ENCODE peak calls at places on chromosomes 13 and 19, in ten cellular contexts. One of them, this sample, is unnamed.

GRCh38 chr13:25286308-25286968 is 850 bp downstream of the MTMR6 start:
- DNase-seq in nephron progenitor cell: peak; percentile 19
- DNase-seq in glutamatergic neuron: no peak
- DNase-seq in NCI-H510A: no peak
- DNase-seq in stimulated activated naive B cell treated with anti-CD40 and anti-IgM and Interleukin-4, amounts not matched to agents 10 μg/mL and 1 μg/mL and 100 μg/mL, for 72 hours: peak; percentile 47
- DNase-seq in heart right ventricle: peak; percentile 18
- DNase-seq in HT1080: peak; percentile 32
- DNase-seq in breast epithelium: no peak
- DNase-seq in HAP-1: peak; percentile 43
- DNase-seq in T-helper 9 cell: peak; percentile 17
- DNase-seq in this sample: no peak

GRCh38 chr13:108313382-108313781 is 43.9 kb downstream of the TNFSF13B start:
- DNase-seq in HT1080: no peak
- DNase-seq in glutamatergic neuron: no peak
- DNase-seq in stimulated activated naive B cell treated with anti-CD40 and anti-IgM and Interleukin-4, amounts not matched to agents 10 μg/mL and 1 μg/mL and 100 μg/mL, for 72 hours: no peak
- DNase-seq in nephron progenitor cell: no peak
- DNase-seq in T-helper 9 cell: no peak
- DNase-seq in HAP-1: no peak
- DNase-seq in breast epithelium: no peak
- DNase-seq in NCI-H510A: peak; percentile 0
- DNase-seq in heart right ventricle: no peak
- DNase-seq in this sample: no peak

GRCh38 chr19:16591803-16592556 is 19.8 kb upstream of the SLC35E1 start:
- DNase-seq in HAP-1: no peak
- DNase-seq in nephron progenitor cell: no peak
- DNase-seq in heart right ventricle: no peak
- DNase-seq in NCI-H510A: no peak
- DNase-seq in HT1080: no peak
- DNase-seq in T-helper 9 cell: no peak
- DNase-seq in glutamatergic neuron: no peak
- DNase-seq in breast epithelium: no peak
- DNase-seq in stimulated activated naive B cell treated with anti-CD40 and anti-IgM and Interleukin-4, amounts not matched to agents 10 μg/mL and 1 μg/mL and 100 μg/mL, for 72 hours: no peak
- DNase-seq in this sample: no peak

GRCh38 chr19:2041436-2041685 is 9.7 kb downstream of the MKNK2 start:
- DNase-seq in HT1080: no peak
- DNase-seq in stimulated activated naive B cell treated with anti-CD40 and anti-IgM and Interleukin-4, amounts not matched to agents 10 μg/mL and 1 μg/mL and 100 μg/mL, for 72 hours: no peak
- DNase-seq in T-helper 9 cell: no peak
- DNase-seq in breast epithelium: no peak
- DNase-seq in glutamatergic neuron: no peak
- DNase-seq in HAP-1: no peak
- DNase-seq in NCI-H510A: no peak
- DNase-seq in heart right ventricle: peak; percentile 23
- DNase-seq in nephron progenitor cell: no peak
- DNase-seq in this sample: no peak

GRCh38 chr19:39428309-39429112 is 7.2 kb downstream of the RPS16 start:
- DNase-seq in glutamatergic neuron: peak; percentile 72
- DNase-seq in heart right ventricle: peak; percentile 84
- DNase-seq in stimulated activated naive B cell treated with anti-CD40 and anti-IgM and Interleukin-4, amounts not matched to agents 10 μg/mL and 1 μg/mL and 100 μg/mL, for 72 hours: no peak
- DNase-seq in T-helper 9 cell: no peak
- DNase-seq in breast epithelium: no peak
- DNase-seq in HT1080: no peak
- DNase-seq in NCI-H510A: no peak
- DNase-seq in HAP-1: peak; percentile 67
- DNase-seq in nephron progenitor cell: peak; percentile 75
- DNase-seq in this sample: no peak

GRCh38 chr19:57947419-57948134 is at the start of gene ZNF256:
- DNase-seq in stimulated activated naive B cell treated with anti-CD40 and anti-IgM and Interleukin-4, amounts not matched to agents 10 μg/mL and 1 μg/mL and 100 μg/mL, for 72 hours: peak; percentile 96
- DNase-seq in heart right ventricle: peak; percentile 98
- DNase-seq in HAP-1: peak; percentile 94
- DNase-seq in glutamatergic neuron: peak; percentile 98
- DNase-seq in HT1080: peak; percentile 92
- DNase-seq in NCI-H510A: peak; percentile 96
- DNase-seq in breast epithelium: peak; percentile 97
- DNase-seq in T-helper 9 cell: peak; percentile 65
- DNase-seq in nephron progenitor cell: peak; percentile 91
- DNase-seq in this sample: peak; percentile 77

GRCh38 chr19:56507446-56508281 is at the start of gene ZNF471:
- DNase-seq in glutamatergic neuron: peak; percentile 98
- DNase-seq in breast epithelium: peak; percentile 97
- DNase-seq in stimulated activated naive B cell treated with anti-CD40 and anti-IgM and Interleukin-4, amounts not matched to agents 10 μg/mL and 1 μg/mL and 100 μg/mL, for 72 hours: peak; percentile 98
- DNase-seq in T-helper 9 cell: peak; percentile 65
- DNase-seq in HAP-1: peak; percentile 95
- DNase-seq in nephron progenitor cell: peak; percentile 15
- DNase-seq in NCI-H510A: peak; percentile 92
- DNase-seq in heart right ventricle: peak; percentile 99
- DNase-seq in HT1080: no peak
- DNase-seq in this sample: peak; percentile 96

GRCh38 chr13:112771139-112771876 is 81.5 kb downstream of the ATP11A start:
- DNase-seq in stimulated activated naive B cell treated with anti-CD40 and anti-IgM and Interleukin-4, amounts not matched to agents 10 μg/mL and 1 μg/mL and 100 μg/mL, for 72 hours: no peak
- DNase-seq in breast epithelium: no peak
- DNase-seq in glutamatergic neuron: no peak
- DNase-seq in NCI-H510A: no peak
- DNase-seq in T-helper 9 cell: no peak
- DNase-seq in HT1080: no peak
- DNase-seq in HAP-1: no peak
- DNase-seq in heart right ventricle: no peak
- DNase-seq in nephron progenitor cell: no peak
- DNase-seq in this sample: no peak

GRCh38 chr19:8363803-8364771 is at the start of gene ANGPTL4:
- DNase-seq in T-helper 9 cell: no peak
- DNase-seq in breast epithelium: peak; percentile 74
- DNase-seq in HAP-1: peak; percentile 68
- DNase-seq in NCI-H510A: no peak
- DNase-seq in heart right ventricle: peak; percentile 73
- DNase-seq in stimulated activated naive B cell treated with anti-CD40 and anti-IgM and Interleukin-4, amounts not matched to agents 10 μg/mL and 1 μg/mL and 100 μg/mL, for 72 hours: no peak
- DNase-seq in HT1080: no peak
- DNase-seq in nephron progenitor cell: peak; percentile 74
- DNase-seq in glutamatergic neuron: peak; percentile 64
- DNase-seq in this sample: peak; percentile 46

GRCh38 chr19:5492281-5492812 is 37.1 kb downstream of the ZNRF4 start:
- DNase-seq in heart right ventricle: no peak
- DNase-seq in stimulated activated naive B cell treated with anti-CD40 and anti-IgM and Interleukin-4, amounts not matched to agents 10 μg/mL and 1 μg/mL and 100 μg/mL, for 72 hours: no peak
- DNase-seq in T-helper 9 cell: no peak
- DNase-seq in glutamatergic neuron: peak; percentile 42
- DNase-seq in NCI-H510A: no peak
- DNase-seq in nephron progenitor cell: no peak
- DNase-seq in breast epithelium: no peak
- DNase-seq in HAP-1: peak; percentile 72
- DNase-seq in HT1080: no peak
- DNase-seq in this sample: no peak

GRCh38 chr19:49820125-49820524 is 2.0 kb downstream of the MED25 start:
- DNase-seq in HT1080: no peak
- DNase-seq in heart right ventricle: no peak
- DNase-seq in HAP-1: peak; percentile 79
- DNase-seq in stimulated activated naive B cell treated with anti-CD40 and anti-IgM and Interleukin-4, amounts not matched to agents 10 μg/mL and 1 μg/mL and 100 μg/mL, for 72 hours: no peak
- DNase-seq in breast epithelium: no peak
- DNase-seq in T-helper 9 cell: no peak
- DNase-seq in NCI-H510A: peak; percentile 70
- DNase-seq in glutamatergic neuron: no peak
- DNase-seq in nephron progenitor cell: no peak
- DNase-seq in this sample: no peak

GRCh38 chr13:43110036-43110435 is 86.7 kb downstream of the DNAJC15 start:
- DNase-seq in stimulated activated naive B cell treated with anti-CD40 and anti-IgM and Interleukin-4, amounts not matched to agents 10 μg/mL and 1 μg/mL and 100 μg/mL, for 72 hours: no peak
- DNase-seq in breast epithelium: no peak
- DNase-seq in NCI-H510A: no peak
- DNase-seq in heart right ventricle: no peak
- DNase-seq in HAP-1: no peak
- DNase-seq in nephron progenitor cell: no peak
- DNase-seq in HT1080: no peak
- DNase-seq in T-helper 9 cell: no peak
- DNase-seq in glutamatergic neuron: no peak
- DNase-seq in this sample: no peak

GRCh38 chr13:30803791-30804190 is 68.4 kb downstream of the ALOX5AP start:
- DNase-seq in HAP-1: no peak
- DNase-seq in T-helper 9 cell: no peak
- DNase-seq in heart right ventricle: no peak
- DNase-seq in breast epithelium: no peak
- DNase-seq in HT1080: no peak
- DNase-seq in glutamatergic neuron: no peak
- DNase-seq in NCI-H510A: no peak
- DNase-seq in nephron progenitor cell: no peak
- DNase-seq in stimulated activated naive B cell treated with anti-CD40 and anti-IgM and Interleukin-4, amounts not matched to agents 10 μg/mL and 1 μg/mL and 100 μg/mL, for 72 hours: no peak
- DNase-seq in this sample: no peak

GRCh38 chr13:54699831-54700230 is 1671.2 kb downstream of the OLFM4 start:
- DNase-seq in glutamatergic neuron: no peak
- DNase-seq in NCI-H510A: no peak
- DNase-seq in HAP-1: no peak
- DNase-seq in nephron progenitor cell: no peak
- DNase-seq in HT1080: no peak
- DNase-seq in T-helper 9 cell: no peak
- DNase-seq in stimulated activated naive B cell treated with anti-CD40 and anti-IgM and Interleukin-4, amounts not matched to agents 10 μg/mL and 1 μg/mL and 100 μg/mL, for 72 hours: no peak
- DNase-seq in breast epithelium: no peak
- DNase-seq in heart right ventricle: no peak
- DNase-seq in this sample: no peak

GRCh38 chr19:19120308-19121156 is 17.7 kb downstream of the TMEM161A start:
- DNase-seq in HAP-1: peak; percentile 90
- DNase-seq in stimulated activated naive B cell treated with anti-CD40 and anti-IgM and Interleukin-4, amounts not matched to agents 10 μg/mL and 1 μg/mL and 100 μg/mL, for 72 hours: no peak
- DNase-seq in glutamatergic neuron: peak; percentile 89
- DNase-seq in T-helper 9 cell: no peak
- DNase-seq in heart right ventricle: no peak
- DNase-seq in nephron progenitor cell: peak; percentile 100
- DNase-seq in breast epithelium: no peak
- DNase-seq in HT1080: peak; percentile 25
- DNase-seq in NCI-H510A: no peak
- DNase-seq in this sample: no peak

GRCh38 chr13:93249259-93249917 is 22.8 kb downstream of the GPC6 start:
- DNase-seq in nephron progenitor cell: no peak
- DNase-seq in heart right ventricle: no peak
- DNase-seq in HAP-1: no peak
- DNase-seq in NCI-H510A: no peak
- DNase-seq in HT1080: peak; percentile 92
- DNase-seq in T-helper 9 cell: no peak
- DNase-seq in stimulated activated naive B cell treated with anti-CD40 and anti-IgM and Interleukin-4, amounts not matched to agents 10 μg/mL and 1 μg/mL and 100 μg/mL, for 72 hours: no peak
- DNase-seq in breast epithelium: no peak
- DNase-seq in glutamatergic neuron: no peak
- DNase-seq in this sample: no peak

GRCh38 chr13:97254809-97255208 is 32.7 kb downstream of the MBNL2 start:
- DNase-seq in glutamatergic neuron: no peak
- DNase-seq in NCI-H510A: no peak
- DNase-seq in HT1080: peak; percentile 92
- DNase-seq in nephron progenitor cell: no peak
- DNase-seq in T-helper 9 cell: no peak
- DNase-seq in heart right ventricle: no peak
- DNase-seq in breast epithelium: no peak
- DNase-seq in stimulated activated naive B cell treated with anti-CD40 and anti-IgM and Interleukin-4, amounts not matched to agents 10 μg/mL and 1 μg/mL and 100 μg/mL, for 72 hours: no peak
- DNase-seq in HAP-1: no peak
- DNase-seq in this sample: no peak

GRCh38 chr19:10907925-10908324 is 20.5 kb downstream of the YIPF2 start:
- DNase-seq in NCI-H510A: no peak
- DNase-seq in HT1080: no peak
- DNase-seq in glutamatergic neuron: no peak
- DNase-seq in stimulated activated naive B cell treated with anti-CD40 and anti-IgM and Interleukin-4, amounts not matched to agents 10 μg/mL and 1 μg/mL and 100 μg/mL, for 72 hours: no peak
- DNase-seq in nephron progenitor cell: no peak
- DNase-seq in HAP-1: no peak
- DNase-seq in T-helper 9 cell: no peak
- DNase-seq in breast epithelium: no peak
- DNase-seq in heart right ventricle: no peak
- DNase-seq in this sample: no peak

GRCh38 chr13:75870397-75870801 is 234.3 kb downstream of the LMO7 start:
- DNase-seq in HT1080: peak; percentile 38
- DNase-seq in NCI-H510A: no peak
- DNase-seq in stimulated activated naive B cell treated with anti-CD40 and anti-IgM and Interleukin-4, amounts not matched to agents 10 μg/mL and 1 μg/mL and 100 μg/mL, for 72 hours: peak; percentile 1
- DNase-seq in T-helper 9 cell: no peak
- DNase-seq in HAP-1: no peak
- DNase-seq in breast epithelium: no peak
- DNase-seq in nephron progenitor cell: no peak
- DNase-seq in glutamatergic neuron: no peak
- DNase-seq in heart right ventricle: no peak
- DNase-seq in this sample: no peak

GRCh38 chr19:1245468-1245867 is 2.9 kb upstream of the MIDN start:
- DNase-seq in heart right ventricle: no peak
- DNase-seq in glutamatergic neuron: no peak
- DNase-seq in HAP-1: no peak
- DNase-seq in breast epithelium: no peak
- DNase-seq in NCI-H510A: no peak
- DNase-seq in T-helper 9 cell: no peak
- DNase-seq in stimulated activated naive B cell treated with anti-CD40 and anti-IgM and Interleukin-4, amounts not matched to agents 10 μg/mL and 1 μg/mL and 100 μg/mL, for 72 hours: no peak
- DNase-seq in nephron progenitor cell: no peak
- DNase-seq in HT1080: no peak
- DNase-seq in this sample: no peak

GRCh38 chr13:42102961-42103688 is 54.7 kb downstream of the DGKH start:
- DNase-seq in T-helper 9 cell: no peak
- DNase-seq in stimulated activated naive B cell treated with anti-CD40 and anti-IgM and Interleukin-4, amounts not matched to agents 10 μg/mL and 1 μg/mL and 100 μg/mL, for 72 hours: no peak
- DNase-seq in glutamatergic neuron: no peak
- DNase-seq in HAP-1: no peak
- DNase-seq in HT1080: peak; percentile 58
- DNase-seq in heart right ventricle: no peak
- DNase-seq in NCI-H510A: no peak
- DNase-seq in nephron progenitor cell: no peak
- DNase-seq in breast epithelium: no peak
- DNase-seq in this sample: peak; percentile 5

GRCh38 chr13:79642596-79642995 is 161.6 kb downstream of the NDFIP2 start:
- DNase-seq in heart right ventricle: no peak
- DNase-seq in T-helper 9 cell: no peak
- DNase-seq in breast epithelium: no peak
- DNase-seq in nephron progenitor cell: no peak
- DNase-seq in HT1080: peak; percentile 2
- DNase-seq in glutamatergic neuron: no peak
- DNase-seq in NCI-H510A: no peak
- DNase-seq in HAP-1: no peak
- DNase-seq in stimulated activated naive B cell treated with anti-CD40 and anti-IgM and Interleukin-4, amounts not matched to agents 10 μg/mL and 1 μg/mL and 100 μg/mL, for 72 hours: no peak
- DNase-seq in this sample: no peak

GRCh38 chr19:53989600-53990533 is 1.6 kb upstream of the CACNG6 start:
- DNase-seq in NCI-H510A: no peak
- DNase-seq in stimulated activated naive B cell treated with anti-CD40 and anti-IgM and Interleukin-4, amounts not matched to agents 10 μg/mL and 1 μg/mL and 100 μg/mL, for 72 hours: no peak
- DNase-seq in nephron progenitor cell: no peak
- DNase-seq in T-helper 9 cell: no peak
- DNase-seq in heart right ventricle: no peak
- DNase-seq in breast epithelium: no peak
- DNase-seq in HAP-1: no peak
- DNase-seq in HT1080: no peak
- DNase-seq in glutamatergic neuron: no peak
- DNase-seq in this sample: no peak

GRCh38 chr19:40633207-40633606 is 32.0 kb downstream of the LTBP4 start:
- DNase-seq in HAP-1: no peak
- DNase-seq in T-helper 9 cell: no peak
- DNase-seq in stimulated activated naive B cell treated with anti-CD40 and anti-IgM and Interleukin-4, amounts not matched to agents 10 μg/mL and 1 μg/mL and 100 μg/mL, for 72 hours: no peak
- DNase-seq in nephron progenitor cell: no peak
- DNase-seq in breast epithelium: no peak
- DNase-seq in NCI-H510A: no peak
- DNase-seq in HT1080: no peak
- DNase-seq in heart right ventricle: no peak
- DNase-seq in glutamatergic neuron: no peak
- DNase-seq in this sample: no peak

GRCh38 chr19:52734340-52734892 is 428 bp downstream of the ZNF611 start:
- DNase-seq in stimulated activated naive B cell treated with anti-CD40 and anti-IgM and Interleukin-4, amounts not matched to agents 10 μg/mL and 1 μg/mL and 100 μg/mL, for 72 hours: no peak
- DNase-seq in NCI-H510A: no peak
- DNase-seq in T-helper 9 cell: peak; percentile 6
- DNase-seq in HAP-1: peak; percentile 49
- DNase-seq in nephron progenitor cell: peak; percentile 46
- DNase-seq in heart right ventricle: no peak
- DNase-seq in HT1080: no peak
- DNase-seq in glutamatergic neuron: peak; percentile 63
- DNase-seq in breast epithelium: no peak
- DNase-seq in this sample: no peak

GRCh38 chr13:35475960-35476943 is at the start of gene MAB21L1:
- DNase-seq in breast epithelium: no peak
- DNase-seq in T-helper 9 cell: no peak
- DNase-seq in NCI-H510A: peak; percentile 37
- DNase-seq in HAP-1: peak; percentile 75
- DNase-seq in stimulated activated naive B cell treated with anti-CD40 and anti-IgM and Interleukin-4, amounts not matched to agents 10 μg/mL and 1 μg/mL and 100 μg/mL, for 72 hours: no peak
- DNase-seq in HT1080: no peak
- DNase-seq in heart right ventricle: no peak
- DNase-seq in glutamatergic neuron: peak; percentile 72
- DNase-seq in nephron progenitor cell: peak; percentile 32
- DNase-seq in this sample: peak; percentile 88

GRCh38 chr19:49544154-49544553 is 16.4 kb downstream of the RCN3 start:
- DNase-seq in heart right ventricle: no peak
- DNase-seq in HAP-1: no peak
- DNase-seq in nephron progenitor cell: no peak
- DNase-seq in glutamatergic neuron: no peak
- DNase-seq in NCI-H510A: no peak
- DNase-seq in breast epithelium: no peak
- DNase-seq in stimulated activated naive B cell treated with anti-CD40 and anti-IgM and Interleukin-4, amounts not matched to agents 10 μg/mL and 1 μg/mL and 100 μg/mL, for 72 hours: no peak
- DNase-seq in T-helper 9 cell: no peak
- DNase-seq in HT1080: no peak
- DNase-seq in this sample: no peak

GRCh38 chr19:30559446-30559845 is 187.3 kb downstream of the ZNF536 start:
- DNase-seq in nephron progenitor cell: no peak
- DNase-seq in stimulated activated naive B cell treated with anti-CD40 and anti-IgM and Interleukin-4, amounts not matched to agents 10 μg/mL and 1 μg/mL and 100 μg/mL, for 72 hours: no peak
- DNase-seq in NCI-H510A: no peak
- DNase-seq in T-helper 9 cell: no peak
- DNase-seq in HT1080: no peak
- DNase-seq in breast epithelium: no peak
- DNase-seq in glutamatergic neuron: no peak
- DNase-seq in heart right ventricle: no peak
- DNase-seq in HAP-1: no peak
- DNase-seq in this sample: no peak

This sample was measured in AG09319.